ENCODE peak calls at places on chromosomes 12 and 14, in eight cellular contexts. Q is ovary; H is H7; I is hepatocyte; F is tibial artery; X is ascending aorta; P is right atrium auricular region; W is CD4-positive, CD25-positive, alpha-beta regulatory T cell. J is an unnamed sample. For H3K36me3, the result is how much of the 10 kb centered on the place peaks cover.

GRCh38 chr14:104657563-104658324 is 31.7 kb upstream of the INF2 start:
- DNase-seq in Q (no peak), H (no peak), I (no peak), F (no peak), X (no peak), P (no peak), W (no peak), J (no peak)

GRCh38 chr12:19688489-19688888 is 249.2 kb downstream of the AEBP2 start:
- DNase-seq in Q (no peak), H (no peak), I (no peak), F (no peak), X (no peak), P (no peak), W (no peak), J (no peak)

GRCh38 chr12:26102954-26103353 is 21.9 kb downstream of the BHLHE41 start:
- DNase-seq in Q (no peak), H (no peak), I (no peak), F (peak), X (no peak), P (no peak), W (no peak), J (no peak)

GRCh38 chr12:112198120-112198733 is 72.9 kb downstream of the TRAFD1 start:
- DNase-seq in Q (peak), H (peak), I (peak), F (no peak), X (no peak), P (no peak), W (peak), J (no peak)

GRCh38 chr12:106736051-106736957 is 38.2 kb upstream of the RIC8B start:
- DNase-seq in Q (no peak), H (no peak), I (no peak), F (no peak), X (no peak), P (no peak), W (peak), J (no peak)

GRCh38 chr12:713281-713875 is 39.0 kb upstream of the WNK1 start:
- DNase-seq in Q (no peak), H (no peak), I (no peak), F (no peak), X (no peak), P (no peak), W (no peak), J (no peak)

GRCh38 chr14:48937796-48938195 is 648.4 kb downstream of the RPS29 start:
- DNase-seq in Q (peak), H (no peak), I (peak), F (no peak), X (no peak), P (no peak), W (no peak), J (no peak)

GRCh38 chr12:80756875-80757274 is 40.2 kb downstream of the MYF5 start:
- DNase-seq in Q (no peak), H (no peak), I (no peak), F (no peak), X (no peak), P (no peak), W (no peak), J (no peak)

GRCh38 chr12:4141344-4142270 is 132.0 kb upstream of the CCND2 start:
- DNase-seq in Q (no peak), H (no peak), I (no peak), F (no peak), X (no peak), P (no peak), W (peak), J (no peak)

GRCh38 chr12:81330480-81330879 is 252.6 kb downstream of the ACSS3 start:
- DNase-seq in Q (no peak), H (no peak), I (no peak), F (no peak), X (no peak), P (no peak), W (no peak), J (no peak)

GRCh38 chr12:124856842-124857178 is 6.9 kb downstream of the SCARB1 start:
- DNase-seq in Q (no peak), H (peak), I (no peak), F (no peak), X (no peak), P (no peak), W (no peak), J (no peak)
- H3K36me3 ChIP-seq in Q (under half), H (under half), I (under half), F (under half), X (under half), P (under half), W (under half), J (under half)

GRCh38 chr12:113286712-113287111 is 48.2 kb downstream of the SLC8B1 start:
- DNase-seq in Q (no peak), H (no peak), I (no peak), F (no peak), X (no peak), P (no peak), W (no peak), J (no peak)
- H3K36me3 ChIP-seq in Q (under half), H (under half), I (under half), F (half or more), X (half or more), P (half or more), W (under half), J (half or more)

DNA sequence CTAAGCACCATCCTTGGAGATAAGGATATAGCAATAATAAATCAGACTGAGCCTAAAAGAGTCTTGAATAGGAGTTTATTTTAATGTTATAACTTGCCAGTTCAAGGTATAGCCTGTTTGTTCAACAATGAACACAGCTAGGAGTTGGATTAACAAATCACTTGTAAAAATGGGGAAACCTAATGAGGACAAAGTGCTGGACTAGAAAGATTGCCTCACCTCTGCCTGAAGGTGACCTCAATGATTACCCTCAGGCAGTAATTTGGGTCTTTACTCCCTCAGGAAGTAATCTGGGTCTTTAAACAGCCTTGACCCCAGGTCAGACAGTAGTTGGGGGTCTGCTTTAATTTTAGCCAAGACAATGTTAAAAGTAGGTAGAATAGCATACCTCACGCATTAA is 35.5 kb upstream of the CDKL1 start:
- DNase-seq in Q (no peak), H (no peak), I (no peak), F (no peak), X (no peak), P (no peak), W (no peak), J (no peak)
- H3K36me3 ChIP-seq in Q (under half), H (under half), I (under half), F (under half), X (under half), P (under half), W (under half), J (half or more)

GRCh38 chr14:99440278-99440677 is 40.4 kb downstream of the SETD3 start:
- DNase-seq in Q (no peak), H (no peak), I (no peak), F (no peak), X (no peak), P (no peak), W (no peak), J (no peak)
- H3K36me3 ChIP-seq in Q (under half), H (under half), I (under half), F (half or more), X (under half), P (under half), W (under half), J (half or more)

DNA sequence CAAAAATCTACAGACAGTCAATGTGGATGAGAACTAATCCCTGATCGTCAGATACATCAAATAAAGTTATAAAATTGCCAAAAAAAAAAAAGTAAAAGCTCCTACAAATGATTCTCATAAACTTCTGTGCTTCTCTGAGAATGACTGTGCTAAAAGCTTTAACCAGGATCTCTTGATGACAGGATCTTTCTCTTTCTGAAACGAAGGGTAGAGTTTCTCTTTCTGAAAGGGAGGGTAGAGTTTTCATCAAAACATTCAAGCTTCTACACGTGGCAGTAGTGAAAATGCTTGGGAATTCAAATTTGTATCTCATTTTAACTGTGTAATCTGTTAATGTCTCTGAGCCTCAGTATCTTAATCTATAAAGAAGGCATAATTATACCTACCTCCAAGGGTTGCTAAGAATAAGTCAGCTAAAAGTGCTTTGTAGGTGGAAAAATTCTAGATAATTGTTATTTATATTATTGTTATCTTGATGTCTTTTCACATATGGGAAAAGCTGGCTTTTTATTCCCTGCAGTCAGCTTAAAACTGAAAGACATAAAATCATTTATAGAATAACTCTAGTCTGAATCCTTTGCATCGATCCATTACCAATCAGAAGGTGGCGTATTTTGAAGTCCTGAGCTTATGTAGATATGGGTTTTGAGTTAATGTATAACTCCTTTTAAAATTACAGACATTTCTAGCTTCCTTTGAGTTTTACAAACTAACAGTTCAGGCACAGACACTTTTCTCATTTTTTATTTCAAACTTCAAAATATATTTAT is 157.4 kb downstream of the DACT1 start:
- DNase-seq in Q (no peak), H (no peak), I (no peak), F (no peak), X (no peak), P (no peak), W (no peak), J (no peak)
- H3K36me3 ChIP-seq in Q (under half), H (under half), I (under half), F (under half), X (under half), P (under half), W (under half), J (under half)

GRCh38 chr14:71289536-71289935 is 382.3 kb downstream of the PCNX1 start:
- DNase-seq in Q (no peak), H (no peak), I (no peak), F (no peak), X (no peak), P (no peak), W (peak), J (no peak)

GRCh38 chr14:71286126-71286525 is 378.9 kb downstream of the PCNX1 start:
- DNase-seq in Q (no peak), H (no peak), I (no peak), F (no peak), X (no peak), P (no peak), W (no peak), J (no peak)

GRCh38 chr14:71287567-71287966 is 380.3 kb downstream of the PCNX1 start:
- DNase-seq in Q (no peak), H (no peak), I (no peak), F (no peak), X (no peak), P (no peak), W (no peak), J (no peak)

GRCh38 chr14:71290960-71291466 is 383.8 kb downstream of the PCNX1 start:
- DNase-seq in Q (no peak), H (no peak), I (peak), F (no peak), X (no peak), P (no peak), W (peak), J (no peak)

GRCh38 chr14:71290301-71290700 is 383.0 kb downstream of the PCNX1 start:
- DNase-seq in Q (no peak), H (no peak), I (no peak), F (no peak), X (no peak), P (no peak), W (peak), J (no peak)
- H3K36me3 ChIP-seq in Q (under half), H (under half), I (under half), F (under half), X (under half), P (under half), W (under half), J (under half)

J was measured in psoas muscle.